ENCODE peak calls at places on chromosome 19, in four cellular contexts. H, O, D and M are unnamed samples.

GRCh38 chr19:18612772-18613588 is at the start of gene TMEM59L:
- DNase-seq in D (no peak), O (no peak), H (no peak), M (no peak)

GRCh38 chr19:17777840-17778620 is 16.9 kb upstream of the B3GNT3 start:
- DNase-seq in D (peak), H (peak), O (peak), M (no peak)

GRCh38 chr19:40578442-40578908 is 1.8 kb downstream of the SHKBP1 start:
- DNase-seq in H (peak), D (no peak), O (peak), M (peak)

GRCh38 chr19:30668521-30669155 is 296.5 kb downstream of the ZNF536 start:
- DNase-seq in O (no peak), H (no peak), D (no peak), M (no peak)

GRCh38 chr19:48632692-48633147 is 4.5 kb downstream of the DBP start:
- DNase-seq in D (peak), O (peak), H (no peak), M (peak)

GRCh38 chr19:6848986-6849385 is 38.4 kb upstream of the ADGRE1 start:
- DNase-seq in H (no peak), O (no peak), D (no peak), M (no peak)

GRCh38 chr19:56978023-56978565 is 137.6 kb upstream of the PEG3 start:
- DNase-seq in H (no peak), O (no peak), D (no peak), M (no peak)

GRCh38 chr19:28166025-28166424 is 1046.9 kb downstream of the UQCRFS1 start:
- DNase-seq in O (no peak), H (no peak), D (no peak), M (no peak)

GRCh38 chr19:46716013-46716671 is 772 bp downstream of the PRKD2 start:
- DNase-seq in H (no peak), D (no peak), O (no peak), M (peak)

GRCh38 chr19:57319869-57320179 is 448 bp upstream of the ZNF543 start:
- DNase-seq in H (no peak), O (no peak), D (no peak), M (no peak)

GRCh38 chr19:46015080-46015960 is 7.5 kb downstream of the PGLYRP1 start:
- DNase-seq in D (peak), H (peak), O (no peak), M (peak)

GRCh38 chr19:11483176-11484111 is 2.6 kb upstream of the ELAVL3 start:
- DNase-seq in H (no peak), O (no peak), D (no peak), M (no peak)

GRCh38 chr19:45223879-45224278 is 21.3 kb downstream of the EXOC3L2 start:
- DNase-seq in H (no peak), O (no peak), D (no peak), M (no peak)

GRCh38 chr19:55340144-55340783 is 588 bp downstream of the KMT5C start:
- DNase-seq in O (no peak), H (no peak), D (peak), M (peak)

DNA sequence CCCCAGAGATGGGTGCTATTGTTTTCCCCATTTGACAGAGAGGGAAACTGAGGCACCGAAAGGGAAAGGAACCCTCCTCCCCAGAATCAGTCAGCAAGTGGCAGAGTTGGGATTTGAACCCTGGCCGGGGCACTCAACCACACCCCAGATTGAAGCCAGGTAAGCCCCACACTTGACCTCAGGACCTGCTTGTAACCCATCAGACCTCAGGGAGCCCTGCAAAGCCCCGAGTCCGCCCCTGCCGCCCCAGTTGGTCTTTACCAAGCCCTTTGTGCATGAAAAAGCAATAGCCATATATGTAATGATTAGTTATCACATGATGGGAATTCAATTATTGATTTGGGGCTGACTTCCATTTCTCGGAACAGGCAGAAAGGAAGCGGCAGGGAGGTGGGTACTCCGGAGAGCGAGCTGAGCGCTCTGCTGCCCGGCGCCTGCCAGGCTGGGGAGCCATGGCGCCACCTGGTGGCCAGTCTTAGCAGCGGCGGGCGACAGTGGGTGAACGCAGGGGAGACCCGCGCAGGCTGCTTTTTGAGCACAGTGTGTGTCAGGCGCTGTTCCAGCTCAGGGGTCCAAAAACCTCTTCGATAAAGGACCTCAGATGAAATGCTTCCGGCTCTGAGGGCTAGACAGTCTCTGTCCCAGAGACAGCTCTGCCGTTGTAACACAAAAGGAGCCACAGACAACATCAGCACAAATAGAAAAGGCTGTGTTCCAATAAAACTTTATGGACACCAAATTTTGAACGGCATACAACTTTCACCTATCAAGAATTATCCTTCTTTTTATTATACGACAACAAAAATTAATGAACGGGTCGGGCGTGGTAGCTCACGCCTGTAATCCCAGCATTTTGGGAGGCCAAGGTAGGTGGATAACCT is 82.9 kb upstream of the CACNA1A start:
- DNase-seq in O (peak), D (peak), H (peak), M (peak)
- TF ChIP-seq POLR2A in O (no peak), D (no peak), H (no peak), M (no peak)

DNA sequence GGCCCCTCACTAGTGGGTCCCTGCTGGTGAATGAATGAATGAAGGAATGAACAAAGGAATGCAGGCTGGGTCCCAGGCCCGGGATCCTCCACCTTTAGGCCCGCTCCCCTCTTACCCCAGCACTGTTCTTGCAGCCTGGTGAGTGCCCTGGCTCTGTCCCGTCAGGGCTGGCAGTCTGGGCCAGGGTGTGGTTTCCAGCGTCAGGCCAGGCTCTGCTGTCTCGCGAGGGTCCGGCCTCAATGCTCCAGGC is 317 bp downstream of the LYL1 start:
- DNase-seq in D (no peak), O (no peak), H (no peak), M (no peak)
- TF ChIP-seq POLR2A in D (no peak), O (no peak), H (no peak), M (no peak)

GRCh38 chr19:33872445-33873320 is 76.0 kb downstream of the KCTD15 start:
- DNase-seq in H (no peak), D (no peak), O (no peak), M (no peak)

GRCh38 chr19:33876192-33876591 is 79.5 kb downstream of the KCTD15 start:
- DNase-seq in D (no peak), O (no peak), H (no peak), M (no peak)

GRCh38 chr19:33868821-33869412 is 72.2 kb downstream of the KCTD15 start:
- DNase-seq in O (no peak), D (peak), H (peak), M (no peak)

GRCh38 chr19:33868076-33868735 is 71.5 kb downstream of the KCTD15 start:
- DNase-seq in D (no peak), O (no peak), H (no peak), M (no peak)

GRCh38 chr19:33871605-33872004 is 74.9 kb downstream of the KCTD15 start:
- DNase-seq in O (no peak), D (no peak), H (no peak), M (no peak)
- TF ChIP-seq POLR2A in O (no peak), D (no peak), H (no peak), M (no peak)

GRCh38 chr19:10412257-10412977 is 7.9 kb upstream of the PDE4A start:
- DNase-seq in H (no peak), D (no peak), O (no peak), M (no peak)
- TF ChIP-seq POLR2A in H (no peak), D (no peak), O (no peak), M (no peak)